ENCODE peak calls at places on chromosomes 13 and 19, in six cellular contexts. S, X, C, A, B and D are unnamed samples.

GRCh38 chr19:17950310-17951150 is 16.4 kb upstream of the KCNN1 start:
- DNase-seq in S (no peak), X (no peak), C (no peak), A (peak), B (peak), D (no peak)

GRCh38 chr19:821228-821975 is at the start of gene PLPPR3:
- DNase-seq in S (peak), X (peak), C (no peak), A (peak), B (peak), D (no peak)

GRCh38 chr13:49859568-49859967 is 67.1 kb upstream of the KPNA3 start:
- DNase-seq in S (no peak), X (peak), C (peak), A (no peak), B (no peak), D (no peak)

GRCh38 chr19:5006201-5006600 is 37.3 kb downstream of the KDM4B start:
- DNase-seq in S (no peak), X (no peak), C (peak), A (no peak), B (no peak), D (no peak)

GRCh38 chr13:112450567-112451240 is 74.5 kb downstream of the SPACA7 start:
- DNase-seq in S (no peak), X (no peak), C (no peak), A (no peak), B (no peak), D (no peak)

GRCh38 chr19:21440321-21440720 is 43.4 kb downstream of the ZNF493 start:
- DNase-seq in S (no peak), X (no peak), C (no peak), A (no peak), B (no peak), D (no peak)

GRCh38 chr13:44300895-44301638 is 72.6 kb upstream of the SERP2 start:
- DNase-seq in S (no peak), X (no peak), C (peak), A (no peak), B (no peak), D (no peak)

GRCh38 chr19:31947436-31947835 is 398.0 kb upstream of the ZNF507 start:
- DNase-seq in S (no peak), X (no peak), C (no peak), A (no peak), B (no peak), D (no peak)

GRCh38 chr13:41919741-41920487 is 41.0 kb downstream of the VWA8 start:
- DNase-seq in S (no peak), X (no peak), C (no peak), A (no peak), B (no peak), D (no peak)

GRCh38 chr13:24064258-24064860 is 96.2 kb upstream of the SPATA13 start:
- DNase-seq in S (no peak), X (no peak), C (no peak), A (no peak), B (no peak), D (no peak)

GRCh38 chr19:6412111-6412999 is 12.3 kb downstream of the KHSRP start:
- DNase-seq in S (peak), X (peak), C (peak), A (peak), B (peak), D (peak)

GRCh38 chr13:113178070-113178895 is 19.8 kb downstream of the PROZ start:
- DNase-seq in S (peak), X (no peak), C (peak), A (no peak), B (no peak), D (no peak)

DNA sequence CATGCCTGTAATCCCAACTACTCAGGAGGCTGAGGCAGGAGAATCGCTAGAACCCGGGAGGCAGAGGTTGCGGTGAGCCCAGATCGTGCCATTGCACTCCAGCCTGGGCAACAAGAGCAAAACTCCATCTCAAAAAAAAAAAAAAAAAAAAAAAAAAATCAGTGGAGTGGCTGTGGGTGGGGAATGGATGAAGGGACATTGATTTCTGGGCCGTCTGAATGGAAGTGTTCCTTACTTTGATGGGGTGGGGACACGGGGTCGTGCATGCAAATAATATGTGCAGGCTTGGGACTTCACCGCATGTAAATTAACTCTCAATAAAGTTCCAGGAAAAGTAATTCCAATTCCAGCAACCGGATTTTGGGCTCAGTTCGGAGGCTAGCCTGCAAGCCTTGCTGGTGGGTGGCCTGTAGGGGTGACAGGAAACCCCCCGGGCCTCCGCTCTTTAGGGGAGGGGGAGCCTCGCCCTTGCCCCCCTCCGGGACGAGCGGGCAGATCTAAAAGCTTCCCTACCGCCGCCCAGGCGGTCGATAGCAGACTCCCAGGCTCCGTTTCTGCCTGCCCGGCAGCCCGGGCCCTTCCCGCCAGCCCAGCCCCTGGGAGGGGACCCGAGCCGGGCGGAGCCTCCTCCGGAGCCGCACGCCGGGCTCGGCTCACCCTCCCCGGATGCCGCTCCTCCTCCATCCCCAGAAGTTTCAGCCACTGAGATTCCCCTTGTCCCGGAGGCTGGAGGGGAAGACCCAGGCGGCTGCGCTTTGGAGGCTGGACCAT is 48.0 kb upstream of the ADGRE5 start:
- DNase-seq in S (peak), X (peak), C (peak), A (peak), B (peak), D (no peak)
- TF ChIP-seq CTCF in S (no peak), X (no peak), C (no peak), A (no peak), B (no peak), D (no peak)

DNA sequence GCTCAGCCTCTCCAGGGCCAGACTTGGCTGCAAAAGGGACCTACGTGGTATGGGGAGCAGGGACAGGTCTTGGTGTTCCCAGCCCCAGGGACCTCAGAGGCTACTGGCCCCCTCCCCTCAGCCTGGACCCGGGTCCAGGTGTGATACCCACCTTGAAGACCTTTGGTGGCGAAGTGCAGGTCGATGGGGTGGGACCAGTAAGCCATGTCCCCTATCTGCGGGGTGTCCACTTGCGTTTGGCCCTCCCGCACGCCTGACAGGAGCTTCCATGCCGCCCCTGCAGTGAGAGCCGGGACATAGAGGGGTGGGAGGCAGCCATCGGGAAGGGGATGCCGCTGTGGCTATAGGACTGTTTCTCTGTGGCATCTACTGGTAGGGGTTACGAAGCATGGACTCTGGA is 4.0 kb upstream of the TGFB1 start:
- DNase-seq in S (peak), X (no peak), C (no peak), A (no peak), B (no peak), D (no peak)
- TF ChIP-seq EZH2phosphoT487 in S (no peak), X (no peak), C (no peak), A (no peak), B (no peak), D (no peak)

GRCh38 chr13:103188688-103189326 is 122.6 kb upstream of the SLC10A2 start:
- DNase-seq in S (peak), X (peak), C (peak), A (peak), B (peak), D (peak)
- TF ChIP-seq CTCF in S (peak), X (peak), C (peak), A (peak), B (no peak), D (peak)

DNA sequence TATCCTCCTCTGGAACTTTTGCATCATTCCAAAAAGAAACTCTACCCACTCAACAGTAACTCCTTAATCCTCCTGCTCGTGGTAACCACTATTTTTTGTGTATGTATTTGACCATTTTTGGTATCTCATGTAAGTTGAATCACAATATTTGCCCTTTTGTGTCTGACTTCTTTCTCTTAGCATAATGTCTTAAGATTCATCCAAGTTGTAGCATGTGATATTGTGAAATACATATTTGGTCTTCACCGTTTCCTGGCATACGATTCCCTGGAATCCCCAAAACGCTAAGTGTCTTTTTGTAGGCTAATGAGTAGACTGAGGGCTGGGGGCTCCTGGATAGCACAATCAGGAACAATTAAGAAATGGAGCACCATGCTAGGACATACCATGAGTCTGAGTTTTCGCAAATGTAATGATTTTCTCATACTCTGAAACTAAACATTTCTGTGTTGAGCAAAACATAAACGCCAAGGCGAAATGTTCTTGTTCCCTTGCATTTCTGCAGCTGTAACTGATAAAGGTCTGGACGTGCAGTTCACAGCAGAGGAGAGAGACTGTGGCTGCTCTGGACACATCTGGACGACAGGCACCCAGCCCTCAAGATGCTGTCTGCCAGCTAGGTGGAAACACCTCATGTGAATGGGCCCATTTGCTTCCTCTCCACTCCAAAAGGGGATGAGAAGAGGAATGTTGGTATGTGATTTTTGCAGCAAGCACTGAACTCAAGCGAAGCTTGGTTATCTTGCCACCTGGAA is 38.4 kb downstream of the BRD4 start:
- DNase-seq in S (peak), X (no peak), C (no peak), A (no peak), B (peak), D (peak)
- TF ChIP-seq EZH2phosphoT487 in S (no peak), X (no peak), C (no peak), A (no peak), B (no peak), D (no peak)

GRCh38 chr19:37466277-37466797 is 907 bp downstream of the ZNF569 start:
- DNase-seq in S (no peak), X (no peak), C (no peak), A (no peak), B (peak), D (no peak)

GRCh38 chr19:37466798-37467607 is at the start of gene ZNF569:
- DNase-seq in S (peak), X (peak), C (peak), A (peak), B (peak), D (peak)

GRCh38 chr19:37470216-37470615 is 1.1 kb downstream of the ZNF570 start:
- DNase-seq in S (no peak), X (no peak), C (no peak), A (no peak), B (no peak), D (no peak)

GRCh38 chr19:37467608-37468090 is 405 bp upstream of the ZNF569 start:
- DNase-seq in S (no peak), X (no peak), C (no peak), A (no peak), B (no peak), D (no peak)

DNA sequence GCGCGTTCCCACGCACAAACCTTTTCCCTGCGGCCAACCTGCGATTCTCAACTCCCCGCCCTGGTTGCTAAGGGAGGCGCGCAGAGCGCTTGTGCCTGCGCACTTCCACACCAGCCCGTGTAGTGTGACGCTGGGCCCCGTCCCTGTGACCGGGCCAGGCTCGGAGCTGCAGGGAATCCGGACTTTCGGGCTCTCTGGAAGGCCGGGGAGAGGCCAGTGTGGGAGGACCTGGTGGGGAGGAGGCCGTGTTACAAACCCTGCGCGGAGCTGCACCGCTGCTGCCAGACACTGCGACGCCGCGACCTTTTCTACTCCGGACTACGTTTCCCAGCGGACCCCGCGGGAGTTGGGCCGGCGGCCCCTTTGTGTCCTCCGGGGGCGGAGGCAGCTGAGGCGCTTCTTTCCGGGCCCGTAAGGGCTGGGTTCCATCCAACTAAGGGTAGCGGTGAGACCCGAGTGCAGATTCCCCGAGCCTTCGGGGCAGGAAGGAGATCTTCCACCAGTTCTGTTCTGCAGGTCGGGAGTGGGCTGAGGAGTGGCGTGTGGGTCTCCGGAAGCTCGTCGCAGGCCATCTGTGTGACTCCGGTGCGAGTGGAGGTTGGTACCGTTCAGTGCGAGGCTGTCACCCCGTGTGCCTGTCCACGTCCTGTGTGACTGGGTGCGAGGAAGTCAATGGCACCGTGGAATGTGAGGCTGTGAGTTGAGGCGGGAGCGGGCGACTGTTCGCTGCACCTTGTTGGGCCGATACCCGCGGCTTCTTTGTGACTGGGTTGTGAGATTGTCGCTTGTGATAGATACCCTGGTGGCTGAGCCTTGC is at the start of gene ZNF570:
- DNase-seq in S (peak), X (peak), C (peak), A (peak), B (peak), D (no peak)
- TF ChIP-seq CTCF in S (no peak), X (no peak), C (no peak), A (peak), B (no peak), D (no peak)

GRCh38 chr19:3725640-3726310 is 17.6 kb downstream of the TJP3 start:
- DNase-seq in S (peak), X (peak), C (no peak), A (peak), B (peak), D (peak)
- TF ChIP-seq EZH2phosphoT487 in S (no peak), X (no peak), C (no peak), A (no peak), B (no peak), D (no peak)

GRCh38 chr13:81636120-81636519 is 1295.2 kb upstream of the SPRY2 start:
- DNase-seq in S (no peak), X (peak), C (no peak), A (no peak), B (no peak), D (no peak)

DNA sequence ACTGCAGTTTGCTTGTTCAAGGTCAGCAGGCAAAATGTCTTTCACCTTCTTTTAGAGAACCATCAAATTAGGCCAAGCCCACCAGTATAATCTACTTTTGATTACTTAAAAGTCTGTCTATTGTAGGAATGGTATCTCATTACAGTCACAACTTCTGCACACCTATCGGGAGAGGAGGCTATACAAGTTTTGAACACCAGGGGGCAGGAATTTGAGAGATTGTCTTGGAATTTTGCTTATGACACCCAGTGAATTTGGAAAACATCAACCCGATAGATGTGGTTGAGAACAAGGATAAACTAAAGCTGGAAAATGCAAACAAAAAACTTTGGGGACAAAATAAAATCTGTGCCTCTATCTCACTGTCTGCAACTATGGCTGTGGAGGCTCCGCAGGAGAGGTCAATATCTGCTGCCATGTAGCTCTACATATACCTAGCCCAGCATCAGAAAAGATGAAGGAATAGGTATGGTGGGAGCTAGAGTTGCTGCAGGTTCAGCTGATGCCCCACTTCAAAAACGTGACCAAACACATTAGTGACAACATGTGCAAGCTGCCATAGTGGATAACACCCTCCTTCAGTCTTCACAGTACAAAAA is 1299.2 kb upstream of the SPRY2 start:
- DNase-seq in S (peak), X (peak), C (peak), A (peak), B (peak), D (peak)
- TF ChIP-seq CTCF in S (peak), X (peak), C (peak), A (peak), B (peak), D (peak)

GRCh38 chr13:52975969-52976368 is 52.6 kb upstream of the OLFM4 start:
- DNase-seq in S (no peak), X (no peak), C (no peak), A (no peak), B (no peak), D (no peak)

GRCh38 chr13:52974711-52975110 is 53.9 kb upstream of the OLFM4 start:
- DNase-seq in S (no peak), X (no peak), C (no peak), A (no peak), B (no peak), D (no peak)

GRCh38 chr13:52983836-52984235 is 44.8 kb upstream of the OLFM4 start:
- DNase-seq in S (no peak), X (no peak), C (no peak), A (no peak), B (no peak), D (no peak)

GRCh38 chr13:52980695-52981094 is 47.9 kb upstream of the OLFM4 start:
- DNase-seq in S (no peak), X (no peak), C (peak), A (no peak), B (no peak), D (no peak)

GRCh38 chr13:52978989-52979388 is 49.6 kb upstream of the OLFM4 start:
- DNase-seq in S (no peak), X (no peak), C (no peak), A (no peak), B (peak), D (no peak)
- TF ChIP-seq EZH2phosphoT487 in S (no peak), X (no peak), C (no peak), A (no peak), B (no peak), D (no peak)